ENCODE peak calls at places on chromosomes 11 and 22, in four cellular contexts. G is hepatocyte, U is neural progenitor cell, S is neuronal stem cell. N is an unnamed sample. For H3K4me1, the result is how much of the 10 kb centered on the place peaks cover.

GRCh38 chr11:11267312-11267711 is 85.7 kb downstream of the CSNK2A3 start:
- DNase-seq in S (no peak), U (no peak), G (no peak), N (no peak)

GRCh38 chr11:133810179-133810550 is 35.1 kb downstream of the SPATA19 start:
- DNase-seq in U (no peak), G (no peak), S (no peak), N (no peak)

GRCh38 chr11:927871-928270 is 2.2 kb downstream of the AP2A2 start:
- DNase-seq in U (no peak), G (no peak), S (no peak), N (no peak)

GRCh38 chr11:88484873-88485621 is 147.5 kb upstream of the CTSC start:
- DNase-seq in G (peak), U (peak), S (no peak), N (peak)

GRCh38 chr11:17734418-17734911 is at the start of gene KCNC1:
- DNase-seq in G (peak), S (peak), U (peak), N (peak)

GRCh38 chr11:114061053-114062049 is 1.8 kb downstream of the ZBTB16 start:
- DNase-seq in S (peak), U (peak), G (peak), N (no peak)

GRCh38 chr11:74615988-74616387 is 23.6 kb downstream of the POLD3 start:
- DNase-seq in G (no peak), U (no peak), S (no peak), N (no peak)

GRCh38 chr11:62602141-62603071 is 741 bp upstream of the MTA2 start:
- DNase-seq in S (no peak), G (peak), U (peak), N (peak)

GRCh38 chr11:67600324-67601029 is 6.3 kb upstream of the NDUFV1 start:
- DNase-seq in S (no peak), G (no peak), U (no peak), N (peak)

GRCh38 chr11:68212421-68213134 is 518 bp downstream of the KMT5B start:
- DNase-seq in U (peak), S (peak), G (peak), N (peak)

GRCh38 chr11:119615003-119615878 is 113.8 kb downstream of the NECTIN1 start:
- DNase-seq in S (no peak), G (peak), U (no peak), N (no peak)

GRCh38 chr22:48715511-48715910 is 1112.2 kb downstream of the BRD1 start:
- DNase-seq in G (no peak), S (no peak), U (no peak), N (no peak)

GRCh38 chr22:41966607-41967240 is 2.5 kb upstream of the SEPTIN3 start:
- DNase-seq in U (peak), G (peak), S (no peak), N (peak)

GRCh38 chr22:30230787-30231461 is 15.6 kb downstream of the LIF start:
- DNase-seq in S (no peak), U (no peak), G (no peak), N (no peak)

GRCh38 chr22:43277091-43277490 is 66.1 kb downstream of the SCUBE1 start:
- DNase-seq in U (no peak), S (no peak), G (no peak), N (no peak)

GRCh38 chr11:58394195-58394594 is 12.5 kb downstream of the OR5B3 start:
- DNase-seq in U (no peak), G (no peak), S (no peak), N (no peak)

GRCh38 chr11:67113231-67113721 is 5.8 kb upstream of the KDM2A start:
- DNase-seq in G (no peak), S (no peak), U (no peak), N (peak)

GRCh38 chr11:121450424-121450823 is 1.7 kb upstream of the SORL1 start:
- DNase-seq in G (no peak), S (no peak), U (no peak), N (peak)

GRCh38 chr22:20779014-20779812 is 5.3 kb downstream of the SERPIND1 start:
- DNase-seq in S (no peak), G (no peak), U (no peak), N (no peak)

GRCh38 chr11:120324932-120325810 is at the start of gene TLCD5:
- DNase-seq in S (peak), U (peak), G (peak), N (peak)

GRCh38 chr11:65506316-65506769 is 7.5 kb downstream of the MALAT1 start:
- DNase-seq in G (no peak), U (no peak), S (no peak), N (no peak)

GRCh38 chr22:19872779-19873137 is 18.1 kb upstream of the GNB1L start:
- DNase-seq in S (no peak), U (no peak), G (no peak), N (no peak)

GRCh38 chr11:8265681-8266241 is 2.1 kb upstream of the LMO1 start:
- DNase-seq in G (no peak), U (peak), S (no peak), N (no peak)

GRCh38 chr11:8261921-8262551 is 1.6 kb downstream of the LMO1 start:
- DNase-seq in G (no peak), S (no peak), U (no peak), N (no peak)

GRCh38 chr11:8263109-8263768 is 439 bp downstream of the LMO1 start:
- DNase-seq in U (peak), S (no peak), G (no peak), N (no peak)

GRCh38 chr11:8262552-8263108 is 1.0 kb downstream of the LMO1 start:
- DNase-seq in S (peak), G (peak), U (peak), N (no peak)

DNA sequence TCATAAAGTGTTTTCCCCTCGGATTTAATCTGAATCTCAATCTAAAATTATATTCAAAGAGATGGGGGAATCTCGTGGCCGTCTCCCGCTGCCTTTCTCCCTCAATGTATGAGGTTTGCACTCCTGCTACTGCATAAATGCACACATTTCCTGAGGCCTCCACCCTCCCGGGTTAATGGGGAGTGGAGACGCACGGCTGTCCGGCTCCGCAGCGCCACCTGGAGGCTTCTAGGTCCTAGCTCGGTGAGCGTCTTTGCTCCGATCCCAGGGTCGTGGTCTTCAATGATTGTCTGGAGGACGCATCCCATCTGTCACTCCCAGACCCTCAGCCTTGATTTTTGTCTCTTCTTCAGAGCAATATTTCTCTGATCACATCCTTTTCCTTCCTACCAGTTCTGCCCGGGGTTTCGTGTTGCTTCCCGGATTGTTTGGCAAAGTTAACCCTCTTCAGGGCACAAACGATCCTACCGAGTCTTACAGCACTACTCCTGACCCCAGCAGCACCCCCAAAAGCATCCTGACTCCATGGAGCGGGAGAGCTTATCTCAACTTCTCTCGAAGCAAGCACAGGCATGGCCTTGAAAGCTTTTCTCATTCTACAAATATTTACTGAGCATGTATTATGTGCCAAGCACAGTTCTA is at the start of gene LMO1:
- DNase-seq in G (peak), U (peak), S (peak), N (peak)
- H3K4me2 ChIP-seq in G (peak), U (peak), S (peak), N (no peak)

DNA sequence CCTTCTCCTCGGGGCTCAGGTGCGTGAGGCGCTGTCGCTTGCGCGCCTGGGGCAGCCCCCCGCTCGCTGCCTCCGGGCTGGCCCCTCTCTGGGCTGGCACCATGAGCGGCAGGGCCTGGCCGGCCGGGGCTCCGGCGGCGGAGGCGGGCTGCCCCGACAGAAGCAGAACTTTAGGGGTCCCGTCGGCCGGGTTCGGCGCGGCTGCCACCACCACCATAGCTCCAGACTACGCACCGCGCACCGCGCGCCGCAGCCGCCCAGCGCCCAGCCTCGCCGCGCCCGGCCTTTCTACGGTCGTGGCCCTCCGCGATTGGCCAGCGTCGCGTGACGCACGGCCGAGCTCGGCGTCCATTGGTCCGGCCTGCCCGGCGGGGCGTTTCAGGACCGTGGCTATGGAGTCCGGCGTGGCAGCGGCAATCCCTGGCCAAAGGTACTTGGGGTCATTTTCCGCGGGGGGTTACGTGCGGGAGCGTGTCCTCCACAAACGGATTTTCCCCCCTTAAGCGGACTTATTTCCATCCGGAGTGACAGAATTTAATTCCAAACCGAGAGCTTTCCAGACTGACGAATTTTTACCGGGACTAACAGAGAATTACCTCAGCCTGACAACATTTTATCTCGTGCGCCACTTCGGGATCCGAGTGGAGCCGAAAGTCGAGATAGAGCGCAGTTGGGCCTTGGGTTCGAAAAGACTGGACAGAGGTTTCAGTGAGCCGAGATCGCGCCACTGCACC is at the start of gene XBP1:
- DNase-seq in G (peak), U (peak), S (peak), N (peak)
- H3K4me1 ChIP-seq in G (under half), U (under half), S (under half), N (under half)

GRCh38 chr11:26780686-26781085 is 58.8 kb upstream of the SLC5A12 start:
- DNase-seq in U (no peak), S (no peak), G (no peak), N (no peak)

GRCh38 chr11:26782220-26782619 is 60.4 kb upstream of the SLC5A12 start:
- DNase-seq in U (no peak), S (no peak), G (no peak), N (no peak)

GRCh38 chr11:26777276-26777939 is 55.5 kb upstream of the SLC5A12 start:
- DNase-seq in U (no peak), S (no peak), G (peak), N (no peak)

GRCh38 chr11:26778000-26778757 is 56.3 kb upstream of the SLC5A12 start:
- DNase-seq in U (no peak), S (no peak), G (no peak), N (no peak)

GRCh38 chr11:26779466-26779865 is 57.6 kb upstream of the SLC5A12 start:
- DNase-seq in G (no peak), U (no peak), S (no peak), N (no peak)
- H3K4me2 ChIP-seq in G (no peak), U (no peak), S (no peak), N (no peak)

GRCh38 chr22:37480387-37481346 is 5.5 kb downstream of the MFNG start:
- DNase-seq in G (no peak), U (no peak), S (no peak), N (no peak)
- H3K4me1 ChIP-seq in G (under half), U (under half), S (under half), N (under half)

GRCh38 chr11:63887600-63887999 is 29.4 kb downstream of the RCOR2 start:
- DNase-seq in U (no peak), G (no peak), S (no peak), N (no peak)
- H3K4me2 ChIP-seq in U (peak), G (peak), S (no peak), N (peak)